ENCODE peak calls at places on chromosomes 6 and 20, in seven cellular contexts. D is heart right ventricle, Q is lung, F is A549, P is prostate gland, N is esophagus squamous epithelium, K is aorta. W is an unnamed sample. For H3K4me1, the result is how much of the 10 kb centered on the place peaks cover.

GRCh38 chr20:34582911-34583310 is 24.4 kb downstream of the MAP1LC3A start:
- DNase-seq in D (no peak), Q (no peak), F (no peak), P (no peak), N (no peak), K (no peak), W (no peak)

GRCh38 chr6:148509789-148510581 is 167.3 kb downstream of the SASH1 start:
- DNase-seq in D (peak), Q (no peak), F (peak), P (no peak), N (no peak), K (peak), W (no peak)

GRCh38 chr20:64160118-64160517 is 4.1 kb upstream of the MYT1 start:
- DNase-seq in D (no peak), Q (no peak), F (no peak), P (no peak), N (no peak), K (no peak), W (no peak)

GRCh38 chr20:51703446-51704287 is 64.5 kb downstream of the ATP9A start:
- DNase-seq in D (no peak), Q (no peak), F (peak), P (no peak), N (no peak), K (no peak), W (no peak)

GRCh38 chr20:48697845-48698491 is 129.8 kb downstream of the PREX1 start:
- DNase-seq in D (peak), Q (peak), F (peak), P (peak), N (no peak), K (peak), W (no peak)

GRCh38 chr6:115733426-115733825 is 327.3 kb downstream of the FRK start:
- DNase-seq in D (no peak), Q (no peak), F (no peak), P (no peak), N (no peak), K (no peak), W (no peak)

GRCh38 chr6:38150681-38151296 is 331.3 kb downstream of the ZFAND3 start:
- DNase-seq in D (no peak), Q (no peak), F (no peak), P (no peak), N (no peak), K (no peak), W (no peak)

GRCh38 chr6:69265706-69266105 is 531.1 kb downstream of the LMBRD1 start:
- DNase-seq in D (no peak), Q (no peak), F (no peak), P (no peak), N (no peak), K (no peak), W (no peak)

GRCh38 chr20:8242066-8242465 is 110.0 kb downstream of the PLCB1 start:
- DNase-seq in D (no peak), Q (no peak), F (no peak), P (no peak), N (no peak), K (no peak), W (no peak)

GRCh38 chr6:170369439-170369838 is 62.9 kb downstream of the FAM120B start:
- DNase-seq in D (no peak), Q (no peak), F (no peak), P (no peak), N (no peak), K (no peak), W (no peak)

GRCh38 chr6:125307964-125308615 is 6.3 kb upstream of the HDDC2 start:
- DNase-seq in D (no peak), Q (no peak), F (no peak), P (peak), N (no peak), K (no peak), W (no peak)

GRCh38 chr6:133202610-133203343 is 38.4 kb upstream of the EYA4 start:
- DNase-seq in D (no peak), Q (no peak), F (no peak), P (no peak), N (no peak), K (no peak), W (no peak)

GRCh38 chr20:46118481-46119020 is 437 bp downstream of the CD40 start:
- DNase-seq in D (peak), Q (no peak), F (no peak), P (peak), N (no peak), K (peak), W (no peak)

GRCh38 chr6:45445749-45446454 is 68.2 kb upstream of the SUPT3H start:
- DNase-seq in D (peak), Q (peak), F (peak), P (peak), N (peak), K (no peak), W (no peak)

GRCh38 chr20:32960222-32960518 is 44.1 kb downstream of the SUN5 start:
- DNase-seq in D (no peak), Q (no peak), F (no peak), P (no peak), N (no peak), K (no peak), W (no peak)

GRCh38 chr6:14031516-14031915 is 86.1 kb upstream of the CD83 start:
- DNase-seq in D (no peak), Q (no peak), F (no peak), P (no peak), N (no peak), K (no peak), W (no peak)

GRCh38 chr20:43833511-43834395 is 80.9 kb upstream of the TOX2 start:
- DNase-seq in D (no peak), Q (no peak), F (no peak), P (no peak), N (no peak), K (no peak), W (no peak)

DNA sequence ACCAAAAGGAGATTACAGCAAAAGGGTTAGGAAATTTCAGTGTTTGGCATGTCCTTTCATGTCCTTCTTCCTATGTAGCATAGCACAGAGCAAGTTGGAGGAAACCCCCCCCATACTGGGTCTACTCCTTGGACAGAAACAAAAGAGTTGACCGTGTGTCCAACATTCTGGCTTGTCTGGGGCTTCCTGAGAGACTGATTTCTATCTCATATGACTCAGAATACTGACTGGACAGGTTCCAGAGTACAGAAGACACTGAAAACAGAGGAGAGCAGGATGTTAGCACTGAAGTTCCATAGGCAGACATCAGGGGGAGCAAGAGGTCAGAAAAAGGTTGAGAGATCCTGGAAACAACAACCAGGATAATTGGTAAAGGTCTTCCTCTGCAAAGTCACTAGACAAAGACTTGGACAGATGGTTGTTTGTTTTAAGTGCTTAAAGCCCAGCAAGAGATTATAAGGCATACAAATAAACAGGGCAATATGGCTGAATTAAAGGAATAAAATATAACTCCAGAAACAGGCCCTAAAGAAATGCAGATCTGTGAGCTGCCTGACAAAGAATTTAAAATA is 48.4 kb downstream of the USP49 start:
- DNase-seq in D (peak), Q (peak), F (peak), P (peak), N (no peak), K (no peak), W (peak)
- H3K27ac ChIP-seq in D (peak), Q (peak), F (peak), P (peak), N (peak), K (no peak), W (no peak)

DNA sequence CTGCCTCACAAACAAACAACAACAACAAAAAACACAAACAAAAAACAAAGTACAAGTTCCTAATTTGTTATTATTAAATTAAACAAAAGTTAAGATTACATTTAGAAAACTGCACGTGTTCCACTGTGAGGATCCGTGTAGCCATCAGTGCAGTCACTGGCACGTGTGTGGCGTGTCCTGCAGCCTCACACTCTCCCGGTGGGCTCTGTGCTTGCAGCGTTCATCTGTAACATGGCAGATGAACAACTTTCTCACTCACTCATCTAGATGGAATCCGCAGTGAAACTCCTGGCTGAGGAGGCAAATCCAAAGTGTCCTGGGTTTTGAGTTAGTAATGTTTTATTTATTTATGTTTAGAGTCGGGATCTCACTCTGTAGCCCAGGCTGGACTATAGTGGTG is 12.9 kb upstream of the ADRM1 start:
- DNase-seq in D (no peak), Q (no peak), F (no peak), P (no peak), N (no peak), K (no peak), W (no peak)
- H3K4me3 ChIP-seq in D (no peak), Q (no peak), F (no peak), P (no peak), N (no peak), K (no peak), W (no peak)

GRCh38 chr6:52393780-52394179 is 26.4 kb upstream of the EFHC1 start:
- DNase-seq in D (no peak), Q (no peak), F (no peak), P (no peak), N (no peak), K (no peak), W (no peak)
- H3K4me1 ChIP-seq in D (under half), Q (under half), F (under half), P (under half), N (under half), K (under half), W (half or more)

GRCh38 chr20:49865559-49865958 is 49.8 kb downstream of the SPATA2 start:
- DNase-seq in D (no peak), Q (no peak), F (no peak), P (no peak), N (no peak), K (no peak), W (no peak)

GRCh38 chr20:49863666-49864065 is 51.0 kb downstream of the SLC9A8 start:
- DNase-seq in D (no peak), Q (no peak), F (no peak), P (no peak), N (no peak), K (no peak), W (no peak)

GRCh38 chr20:49867453-49868215 is 47.7 kb downstream of the SPATA2 start:
- DNase-seq in D (no peak), Q (no peak), F (no peak), P (no peak), N (no peak), K (no peak), W (no peak)

GRCh38 chr20:49868538-49868937 is 46.8 kb downstream of the SPATA2 start:
- DNase-seq in D (no peak), Q (no peak), F (no peak), P (no peak), N (no peak), K (no peak), W (no peak)

GRCh38 chr20:49866051-49866450 is 49.3 kb downstream of the SPATA2 start:
- DNase-seq in D (no peak), Q (no peak), F (no peak), P (no peak), N (no peak), K (no peak), W (no peak)
- H3K27ac ChIP-seq in D (no peak), Q (no peak), F (no peak), P (no peak), N (no peak), K (peak), W (no peak)

DNA sequence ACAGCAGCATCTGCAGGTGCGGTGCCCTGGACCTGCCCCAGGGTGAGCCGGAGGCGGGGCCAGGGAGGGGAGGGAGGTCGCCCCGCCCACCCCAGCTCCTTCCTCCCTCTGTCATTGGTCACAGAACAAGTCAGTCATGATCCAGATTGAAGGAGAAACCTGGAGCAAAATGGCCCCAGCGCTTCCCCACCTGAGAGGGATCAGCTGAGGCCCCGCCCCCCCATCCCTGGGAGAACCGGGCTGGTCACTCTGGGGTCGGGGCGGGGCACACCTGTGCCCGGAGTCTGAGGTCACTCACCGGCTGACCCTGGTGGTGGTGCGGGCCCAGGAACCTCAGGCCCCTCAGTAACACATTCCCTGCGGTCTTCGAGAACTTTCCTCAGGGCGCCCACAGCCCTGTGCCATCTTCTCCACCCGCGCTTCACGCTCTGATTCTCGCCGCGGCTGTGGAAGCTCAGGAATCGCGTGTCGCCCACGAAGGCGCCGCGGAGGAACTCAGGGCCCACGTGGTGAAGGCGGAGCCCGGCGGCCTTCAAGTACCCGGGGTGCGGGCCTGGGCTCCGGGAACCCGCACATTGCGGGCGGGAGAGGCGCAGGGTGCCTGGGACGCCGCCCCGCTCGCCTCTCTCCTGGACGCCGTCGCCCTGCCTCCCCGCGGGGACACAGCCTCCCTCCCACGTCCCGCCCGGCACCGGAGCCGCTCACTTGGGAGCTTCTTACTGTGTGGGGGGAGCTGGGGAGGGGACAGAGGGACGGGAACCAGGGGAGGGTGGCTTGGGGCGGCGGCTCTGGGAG is 36.4 kb upstream of the HLA-C start:
- DNase-seq in D (no peak), Q (peak), F (peak), P (peak), N (no peak), K (peak), W (peak)
- H3K4me3 ChIP-seq in D (peak), Q (no peak), F (peak), P (peak), N (peak), K (no peak), W (peak)

DNA sequence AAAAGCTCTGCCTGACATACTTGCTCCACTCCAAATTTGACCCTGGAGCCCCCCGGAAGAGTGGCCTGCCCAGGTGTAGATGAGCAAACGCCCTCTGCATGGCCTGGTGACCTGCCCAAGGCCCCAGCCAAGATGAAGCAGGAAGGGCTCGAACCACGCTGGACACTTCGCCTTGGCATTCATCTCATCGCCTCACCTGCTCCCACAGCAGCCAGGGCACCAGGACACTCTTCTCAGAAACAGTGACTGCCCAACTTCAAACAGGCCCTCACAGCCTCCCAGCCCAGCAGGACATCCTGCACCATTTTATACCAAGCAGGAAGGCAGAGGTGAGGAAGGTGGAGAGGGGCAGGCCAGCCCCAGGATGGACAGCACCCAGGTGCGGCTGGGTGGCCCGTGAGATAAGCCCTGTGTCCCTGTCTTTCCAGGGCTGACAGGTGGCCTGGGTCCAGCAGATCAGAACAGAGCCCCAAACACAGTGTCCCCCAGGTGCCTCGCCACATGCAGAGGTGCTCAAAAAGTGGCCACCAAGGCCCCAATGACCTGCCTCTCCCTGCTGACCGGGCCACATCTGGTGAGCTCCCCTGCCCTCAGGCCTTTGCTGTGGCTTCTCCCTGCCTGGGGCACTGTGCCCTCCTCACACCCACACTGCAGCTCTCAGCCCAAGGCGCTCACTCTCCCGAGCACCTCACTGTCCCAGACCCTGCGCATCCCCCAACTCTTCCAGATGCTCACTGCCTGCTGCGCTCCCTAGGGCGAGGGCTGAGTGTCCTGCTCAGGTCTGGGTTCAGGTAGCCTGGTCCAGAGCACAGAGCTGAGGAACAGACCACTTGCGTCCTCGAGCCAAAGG is 7.2 kb downstream of the ACSS1 start:
- DNase-seq in D (no peak), Q (no peak), F (no peak), P (no peak), N (no peak), K (no peak), W (no peak)
- H3K4me1 ChIP-seq in D (half or more), Q (under half), F (under half), P (under half), N (half or more), K (under half), W (under half)

GRCh38 chr6:111985202-111985731 is 68.6 kb upstream of the CCN6 start:
- DNase-seq in D (no peak), Q (peak), F (no peak), P (peak), N (no peak), K (no peak), W (no peak)

GRCh38 chr6:111983197-111983596 is 70.7 kb upstream of the CCN6 start:
- DNase-seq in D (no peak), Q (no peak), F (no peak), P (no peak), N (no peak), K (no peak), W (no peak)

GRCh38 chr6:111982681-111983080 is 71.2 kb upstream of the CCN6 start:
- DNase-seq in D (no peak), Q (no peak), F (no peak), P (peak), N (no peak), K (no peak), W (no peak)

GRCh38 chr6:111984081-111984480 is 69.8 kb upstream of the CCN6 start:
- DNase-seq in D (no peak), Q (no peak), F (no peak), P (no peak), N (no peak), K (no peak), W (no peak)

DNA sequence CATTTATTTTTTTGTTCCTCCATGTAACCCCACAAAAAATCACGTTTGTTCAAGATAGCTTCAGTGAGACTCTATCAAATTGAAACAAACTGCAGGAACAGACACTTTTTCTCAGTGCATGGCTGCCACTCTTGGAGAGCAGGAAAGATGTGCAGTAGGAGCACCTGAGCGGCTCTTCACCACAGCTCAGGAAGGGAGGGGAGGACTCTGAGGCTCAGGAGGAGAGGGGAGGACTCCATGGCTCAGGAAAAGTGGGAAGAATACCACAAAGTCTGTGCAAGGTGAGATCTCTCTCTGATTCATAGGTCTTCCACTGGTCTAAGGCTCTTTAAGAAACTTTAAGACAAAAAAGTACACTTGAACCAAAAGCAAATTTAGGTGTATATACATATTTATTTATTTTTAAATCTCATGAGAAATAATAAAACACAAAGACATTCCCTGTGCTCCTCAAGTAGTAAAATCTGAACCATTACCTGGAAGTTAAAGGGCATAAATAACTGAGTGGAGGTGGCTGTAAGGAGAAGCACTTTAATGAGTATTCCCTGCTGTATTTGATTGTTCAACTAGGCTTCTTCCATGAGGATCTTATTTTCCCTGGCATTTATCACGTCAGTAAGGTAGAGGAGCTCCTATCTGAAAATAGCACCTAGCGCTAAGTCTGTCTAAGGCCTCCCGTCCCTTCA is 69.2 kb upstream of the CCN6 start:
- DNase-seq in D (no peak), Q (no peak), F (no peak), P (no peak), N (no peak), K (no peak), W (no peak)
- H3K27ac ChIP-seq in D (no peak), Q (peak), F (no peak), P (no peak), N (peak), K (no peak), W (no peak)

W was measured in CD8-positive, alpha-beta T cell.